ENCODE peak calls at places on chromosomes 6 and 20, in five cellular contexts. N is AG10803; R is stimulated activated CD8-positive, alpha-beta memory T cell treated with anti-CD3 and anti-CD28 coated beads, Interleukin-12 subunit alpha, Interleukin-12 subunit beta, amount 100 ng/mL, for 4 hours; V is NCI-H1436; Q is fibroblast of lung. D is an unnamed sample.
A peak's percentile ranks its signal among the peaks of the same experiment; 100 is the strongest.

GRCh38 chr6:132392792-132393191 is 8.5 kb downstream of the MOXD1 start:
- DNase-seq in R (no peak), N (no peak), V (no peak), Q (no peak), D (no peak)

GRCh38 chr20:58907481-58908137 is 55.1 kb downstream of the GNAS start:
- DNase-seq in N (peak; percentile 99), R (peak; percentile 30), Q (peak; percentile 100), V (no peak), D (peak; percentile 17)

GRCh38 chr20:9926007-9926406 is 87.1 kb upstream of the PAK5 start:
- DNase-seq in N (no peak), Q (no peak), R (no peak), V (no peak), D (no peak)

GRCh38 chr6:150334790-150335783 is 33.7 kb upstream of the IYD start:
- DNase-seq in V (peak; percentile 2), N (peak; percentile 78), Q (peak; percentile 88), R (no peak), D (no peak)

GRCh38 chr20:39886650-39887190 is 802.3 kb downstream of the MAFB start:
- DNase-seq in N (no peak), Q (no peak), R (no peak), V (no peak), D (no peak)

GRCh38 chr6:20235041-20235440 is 22.8 kb upstream of the MBOAT1 start:
- DNase-seq in Q (no peak), N (no peak), R (no peak), V (no peak), D (no peak)

GRCh38 chr6:44217332-44218143 is 812 bp downstream of the MYMX start:
- DNase-seq in V (no peak), N (peak; percentile 29), R (no peak), Q (peak; percentile 14), D (no peak)

GRCh38 chr6:139713911-139714527 is 339.6 kb upstream of the CITED2 start:
- DNase-seq in V (no peak), N (peak; percentile 64), Q (no peak), R (no peak), D (no peak)

GRCh38 chr20:8678098-8678776 is 390.6 kb upstream of the PLCB4 start:
- DNase-seq in R (no peak), V (no peak), N (no peak), Q (no peak), D (no peak)

GRCh38 chr20:8132632-8133587 is 844 bp downstream of the PLCB1 start:
- DNase-seq in V (no peak), Q (peak; percentile 53), R (peak; percentile 20), N (peak; percentile 41), D (no peak)

GRCh38 chr6:153424719-153425400 is 293.8 kb upstream of the RGS17 start:
- DNase-seq in V (no peak), N (no peak), R (no peak), Q (no peak), D (no peak)

GRCh38 chr6:162943369-162943768 is 215.6 kb downstream of the PACRG start:
- DNase-seq in Q (no peak), R (no peak), V (no peak), N (no peak), D (no peak)

GRCh38 chr6:15386756-15387112 is 140.9 kb downstream of the JARID2 start:
- DNase-seq in Q (no peak), N (peak; percentile 25), V (no peak), R (no peak), D (no peak)

GRCh38 chr20:47713163-47713562 is 72.1 kb downstream of the SULF2 start:
- DNase-seq in R (no peak), N (no peak), V (no peak), Q (no peak), D (no peak)

GRCh38 chr20:46111028-46111835 is 6.9 kb upstream of the CD40 start:
- DNase-seq in V (no peak), Q (peak; percentile 44), R (no peak), N (no peak), D (no peak)

GRCh38 chr6:39056191-39056590 is 7.6 kb downstream of the GLP1R start:
- DNase-seq in N (no peak), V (no peak), R (no peak), Q (no peak), D (no peak)

GRCh38 chr20:49680475-49680874 is 33.2 kb downstream of the B4GALT5 start:
- DNase-seq in V (no peak), Q (peak; percentile 19), N (no peak), R (no peak), D (no peak)

GRCh38 chr6:125310994-125311649 is 9.4 kb upstream of the HDDC2 start:
- DNase-seq in N (peak; percentile 63), Q (peak; percentile 74), V (peak; percentile 65), R (no peak), D (peak; percentile 56)

GRCh38 chr6:113352831-113353230 is 504.3 kb upstream of the MARCKS start:
- DNase-seq in Q (no peak), R (no peak), N (no peak), V (no peak), D (no peak)

GRCh38 chr20:62358171-62358719 is 8.9 kb downstream of the LAMA5 start:
- DNase-seq in Q (no peak), R (no peak), V (no peak), N (no peak), D (no peak)